ENCODE peak calls at places on chromosomes 4 and X, in eight cellular contexts. A is stimulated activated CD8-positive, alpha-beta memory T cell treated with anti-CD3 and anti-CD28 coated beads, Interleukin-12 subunit alpha, Interleukin-12 subunit beta, amount 100 ng/mL, for 4 hours; I is activated T-cell treated with anti-CD3 and anti-CD28 coated beads, Interleukin-2, amount 50 U/mL, for 1 hour; L is stimulated activated CD4-positive, alpha-beta T cell treated with anti-CD3 and anti-CD28 coated beads, Interleukin-1b, Interleukin-23, amount 100 ng/mL, for 4 hours; X is Peyer's patch; F is NCI-H2171 treated with DMSO at 0.1 percent for 48 hours; V is AG10803; D is H9. K is an unnamed sample.
A peak's percentile ranks its signal among the peaks of the same experiment; 100 is the strongest.

GRCh38 chr4:174467107-174467506 is 55.2 kb downstream of the HPGD start:
- DNase-seq in A (no peak), I (no peak), L (no peak), X (no peak), F (no peak), V (no peak), D (no peak), K (no peak)

GRCh38 chr4:25123236-25123635 is 37.0 kb downstream of the SEPSECS start:
- DNase-seq in A (no peak), I (no peak), L (no peak), X (no peak), F (no peak), V (no peak), D (no peak), K (no peak)

GRCh38 chrX:16148896-16149295 is 18.4 kb upstream of the MAGEB17 start:
- DNase-seq in A (no peak), I (no peak), L (no peak), X (no peak), F (no peak), V (no peak), D (no peak), K (no peak)

GRCh38 chr4:15657366-15657765 is 2.2 kb upstream of the FBXL5 start:
- DNase-seq in A (no peak), I (no peak), L (no peak), X (no peak), F (no peak), V (peak; percentile 37), D (no peak), K (no peak)

GRCh38 chr4:146311238-146311970 is 97.1 kb downstream of the REELD1 start:
- DNase-seq in A (no peak), I (no peak), L (no peak), X (no peak), F (peak; percentile 3), V (no peak), D (no peak), K (no peak)

GRCh38 chrX:36160056-36160455 is 240.5 kb downstream of the CFAP47 start:
- DNase-seq in A (no peak), I (no peak), L (no peak), X (no peak), F (no peak), V (no peak), D (no peak), K (no peak)

GRCh38 chr4:4446434-4446833 is 59.5 kb downstream of the NSG1 start:
- DNase-seq in A (no peak), I (no peak), L (no peak), X (no peak), F (no peak), V (peak; percentile 41), D (no peak), K (no peak)

GRCh38 chrX:9911479-9911878 is 55.7 kb upstream of the CLDN34 start:
- DNase-seq in A (no peak), I (no peak), L (no peak), X (no peak), F (no peak), V (peak; percentile 40), D (no peak), K (no peak)

GRCh38 chrX:43559643-43560042 is 96.5 kb upstream of the MAOA start:
- DNase-seq in A (no peak), I (peak; percentile 18), L (no peak), X (peak; percentile 71), F (peak; percentile 25), V (peak; percentile 1), D (peak; percentile 77), K (no peak)